ENCODE peak calls at places on chromosomes 16 and 17, in four cellular contexts. One of them, this sample, is unnamed.

GRCh38 chr17:72657467-72658317 is 434.8 kb downstream of the SLC39A11 start:
- DNase-seq in nephron progenitor cell: no peak
- DNase-seq in AG09319: no peak
- DNase-seq in mucosa of descending colon: no peak
- DNase-seq in this sample: peak

GRCh38 chr16:58109881-58110280 is 19.3 kb downstream of the CFAP20 start:
- DNase-seq in mucosa of descending colon: no peak
- DNase-seq in AG09319: no peak
- DNase-seq in nephron progenitor cell: no peak
- DNase-seq in this sample: no peak

GRCh38 chr16:55115506-55115905 is 184.8 kb downstream of the IRX5 start:
- DNase-seq in AG09319: no peak
- DNase-seq in mucosa of descending colon: no peak
- DNase-seq in nephron progenitor cell: no peak
- DNase-seq in this sample: no peak

GRCh38 chr17:73541561-73541981 is 102.7 kb downstream of the SDK2 start:
- DNase-seq in mucosa of descending colon: no peak
- DNase-seq in nephron progenitor cell: no peak
- DNase-seq in AG09319: no peak
- DNase-seq in this sample: no peak

GRCh38 chr17:58330544-58330996 is 2.0 kb upstream of the TSPOAP1 start:
- DNase-seq in AG09319: no peak
- DNase-seq in mucosa of descending colon: peak
- DNase-seq in nephron progenitor cell: no peak
- DNase-seq in this sample: no peak

GRCh38 chr17:37825851-37826250 is 81.0 kb upstream of the HNF1B start:
- DNase-seq in nephron progenitor cell: no peak
- DNase-seq in mucosa of descending colon: no peak
- DNase-seq in AG09319: no peak
- DNase-seq in this sample: no peak

GRCh38 chr16:5851583-5851982 is 754.0 kb upstream of the EEF2KMT start:
- DNase-seq in nephron progenitor cell: no peak
- DNase-seq in AG09319: no peak
- DNase-seq in mucosa of descending colon: no peak
- DNase-seq in this sample: peak

GRCh38 chr17:77127735-77128361 is 12.9 kb upstream of the SEC14L1 start:
- DNase-seq in AG09319: no peak
- DNase-seq in nephron progenitor cell: no peak
- DNase-seq in mucosa of descending colon: peak
- DNase-seq in this sample: peak

GRCh38 chr17:40354191-40355122 is 10.1 kb downstream of the GJD3 start:
- DNase-seq in AG09319: no peak
- DNase-seq in mucosa of descending colon: peak
- DNase-seq in nephron progenitor cell: no peak
- DNase-seq in this sample: no peak

GRCh38 chr17:61250335-61250890 is 149.2 kb upstream of the TBX2 start:
- DNase-seq in nephron progenitor cell: no peak
- DNase-seq in mucosa of descending colon: no peak
- DNase-seq in AG09319: no peak
- DNase-seq in this sample: no peak

GRCh38 chr17:49471089-49471683 is 23.9 kb upstream of the NGFR start:
- DNase-seq in AG09319: no peak
- DNase-seq in nephron progenitor cell: no peak
- DNase-seq in mucosa of descending colon: no peak
- DNase-seq in this sample: no peak

GRCh38 chr16:58651965-58652348 is 22.3 kb upstream of the CNOT1 start:
- DNase-seq in AG09319: no peak
- DNase-seq in mucosa of descending colon: no peak
- DNase-seq in nephron progenitor cell: no peak
- DNase-seq in this sample: no peak

GRCh38 chr17:82218349-82219075 is 5.9 kb upstream of the CCDC57 start:
- DNase-seq in AG09319: no peak
- DNase-seq in nephron progenitor cell: no peak
- DNase-seq in mucosa of descending colon: no peak
- DNase-seq in this sample: no peak

GRCh38 chr17:72539981-72540897 is 419.4 kb downstream of the SOX9 start:
- DNase-seq in AG09319: peak
- DNase-seq in nephron progenitor cell: peak
- DNase-seq in mucosa of descending colon: peak
- DNase-seq in this sample: peak

GRCh38 chr17:56292010-56292409 is 138.7 kb downstream of the ANKFN1 start:
- DNase-seq in mucosa of descending colon: no peak
- DNase-seq in nephron progenitor cell: no peak
- DNase-seq in AG09319: no peak
- DNase-seq in this sample: no peak

GRCh38 chr17:33052856-33053255 is 61.2 kb downstream of the SPACA3 start:
- DNase-seq in mucosa of descending colon: no peak
- DNase-seq in nephron progenitor cell: no peak
- DNase-seq in AG09319: no peak
- DNase-seq in this sample: no peak

GRCh38 chr17:33050611-33051140 is 59.0 kb downstream of the SPACA3 start:
- DNase-seq in AG09319: no peak
- DNase-seq in nephron progenitor cell: no peak
- DNase-seq in mucosa of descending colon: no peak
- DNase-seq in this sample: no peak

GRCh38 chr17:33046361-33047255 is 55.0 kb downstream of the SPACA3 start:
- DNase-seq in mucosa of descending colon: no peak
- DNase-seq in AG09319: no peak
- DNase-seq in nephron progenitor cell: no peak
- DNase-seq in this sample: no peak

GRCh38 chr17:33053641-33054040 is 62.0 kb downstream of the SPACA3 start:
- DNase-seq in AG09319: no peak
- DNase-seq in nephron progenitor cell: no peak
- DNase-seq in mucosa of descending colon: no peak
- DNase-seq in this sample: no peak

DNA sequence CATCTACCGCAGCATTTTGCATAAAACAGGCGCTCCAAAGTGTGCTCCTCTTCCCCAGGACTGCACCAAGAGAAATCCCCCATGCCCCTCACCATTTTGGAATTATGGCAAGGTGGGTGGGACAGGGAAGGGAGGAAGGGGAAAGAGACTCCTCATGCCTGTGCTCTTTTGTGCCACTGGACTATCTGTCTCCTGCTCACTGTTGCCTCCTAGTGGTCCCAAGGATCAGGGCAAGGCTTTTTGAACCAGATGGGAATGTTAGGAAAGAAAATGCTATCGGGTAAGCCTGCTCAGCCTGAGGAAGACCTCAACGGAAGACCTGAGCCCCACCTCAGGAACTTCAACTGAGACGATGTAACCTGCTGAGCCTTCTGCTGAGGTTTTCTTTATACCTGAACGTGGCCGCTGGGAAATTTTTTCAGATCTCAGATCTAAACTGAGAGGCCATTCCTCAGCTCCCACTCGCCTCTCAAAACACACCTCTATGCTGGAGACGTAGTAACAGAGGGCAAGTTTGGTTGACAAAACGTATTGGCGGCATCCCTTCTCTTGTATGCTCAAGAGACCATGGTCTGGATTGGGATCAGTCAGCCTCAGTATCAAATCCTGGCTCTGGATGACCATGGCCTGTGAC is 58.3 kb downstream of the SPACA3 start:
- DNase-seq in mucosa of descending colon: peak
- DNase-seq in AG09319: peak
- DNase-seq in nephron progenitor cell: peak
- DNase-seq in this sample: peak
- TF ChIP-seq CTCF in mucosa of descending colon: peak
- TF ChIP-seq CTCF in AG09319: peak
- TF ChIP-seq CTCF in nephron progenitor cell: peak
- TF ChIP-seq CTCF in this sample: peak

DNA sequence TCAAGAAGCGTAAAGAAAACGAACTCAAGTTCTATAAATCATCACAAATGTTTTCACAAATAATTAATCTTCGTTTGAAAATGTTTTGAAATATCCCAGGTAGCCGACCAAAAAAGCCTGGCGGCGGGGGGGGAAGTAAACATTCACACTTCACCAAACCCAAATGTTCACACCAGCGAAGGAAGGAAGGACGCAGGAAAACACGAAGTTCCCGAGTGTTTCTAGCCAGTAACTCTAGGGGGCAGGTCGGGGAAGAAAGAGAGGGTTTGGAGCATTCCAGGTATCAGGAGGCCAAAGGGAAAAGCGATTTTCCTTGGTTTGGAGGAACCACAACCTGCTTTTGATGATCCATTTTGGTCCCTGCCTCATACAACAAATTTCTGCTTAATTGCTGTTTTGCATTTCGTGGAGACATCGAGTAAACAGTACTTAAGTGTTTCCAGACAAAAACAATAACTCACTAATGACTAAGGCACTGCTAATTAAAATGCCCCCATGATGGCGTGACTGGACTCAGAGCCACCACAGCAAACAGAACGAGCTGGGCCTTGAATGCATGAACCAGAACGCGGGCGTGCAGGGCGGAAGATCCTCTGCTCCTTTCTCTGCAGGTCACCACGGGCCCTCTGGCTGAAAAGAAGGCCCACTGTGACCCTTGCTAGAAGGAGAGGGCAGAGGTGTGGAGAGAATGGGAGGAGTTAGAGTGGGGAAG is 16.6 kb downstream of the ZFHX3 start:
- DNase-seq in mucosa of descending colon: no peak
- DNase-seq in AG09319: peak
- DNase-seq in nephron progenitor cell: no peak
- DNase-seq in this sample: no peak
- TF ChIP-seq CTCF in mucosa of descending colon: no peak
- TF ChIP-seq CTCF in AG09319: peak
- TF ChIP-seq CTCF in nephron progenitor cell: no peak
- TF ChIP-seq CTCF in this sample: no peak

GRCh38 chr17:16100737-16101400 is 101.2 kb downstream of the TTC19 start:
- DNase-seq in mucosa of descending colon: no peak
- DNase-seq in nephron progenitor cell: no peak
- DNase-seq in AG09319: no peak
- DNase-seq in this sample: no peak
- TF ChIP-seq CTCF in mucosa of descending colon: no peak
- TF ChIP-seq CTCF in nephron progenitor cell: no peak
- TF ChIP-seq CTCF in AG09319: no peak
- TF ChIP-seq CTCF in this sample: no peak

GRCh38 chr17:65918921-65919546 is 272.9 kb downstream of the CEP112 start:
- DNase-seq in mucosa of descending colon: no peak
- DNase-seq in AG09319: no peak
- DNase-seq in nephron progenitor cell: peak
- DNase-seq in this sample: no peak
- TF ChIP-seq CTCF in mucosa of descending colon: no peak
- TF ChIP-seq CTCF in AG09319: peak
- TF ChIP-seq CTCF in nephron progenitor cell: no peak
- TF ChIP-seq CTCF in this sample: no peak